ENCODE peak calls at places on chromosomes 4 and X, in four cellular contexts. Y, H, V and D are unnamed samples.

GRCh38 chrX:13452283-13452682 is 117.1 kb upstream of the EGFL6 start:
- DNase-seq in H (no peak), V (no peak), Y (no peak), D (no peak)

GRCh38 chr4:110480031-110480549 is 4.1 kb downstream of the ENPEP start:
- DNase-seq in H (no peak), V (peak), Y (no peak), D (no peak)

GRCh38 chrX:154368630-154369452 is 5.6 kb downstream of the FLNA start:
- DNase-seq in H (peak), Y (peak), V (peak), D (peak)

GRCh38 chrX:135295238-135295943 is 13.9 kb upstream of the ETDC start:
- DNase-seq in V (peak), H (no peak), Y (no peak), D (peak)

GRCh38 chrX:65871671-65872311 is 168.1 kb downstream of the VSIG4 start:
- DNase-seq in H (no peak), V (no peak), Y (no peak), D (no peak)

GRCh38 chrX:111447298-111447697 is 35.3 kb upstream of the DCX start:
- DNase-seq in V (no peak), Y (no peak), H (no peak), D (peak)

GRCh38 chr4:89657931-89658700 is 178.8 kb downstream of the SNCA start:
- DNase-seq in H (no peak), V (peak), Y (no peak), D (no peak)

GRCh38 chr4:111066887-111067286 is 444.0 kb upstream of the PITX2 start:
- DNase-seq in Y (no peak), V (peak), H (no peak), D (no peak)

GRCh38 chrX:65407157-65407626 is 127.4 kb downstream of the LAS1L start:
- DNase-seq in Y (no peak), V (no peak), H (no peak), D (peak)

GRCh38 chr4:87559090-87559837 is 30.1 kb upstream of the SPARCL1 start:
- DNase-seq in H (no peak), Y (no peak), V (no peak), D (no peak)

GRCh38 chr4:44446191-44446590 is 2.4 kb downstream of the KCTD8 start:
- DNase-seq in Y (no peak), H (no peak), V (no peak), D (no peak)

GRCh38 chr4:44448548-44449443 is at the start of gene KCTD8:
- DNase-seq in V (peak), H (peak), Y (peak), D (peak)

GRCh38 chr4:44446801-44447562 is 1.6 kb downstream of the KCTD8 start:
- DNase-seq in H (no peak), V (no peak), Y (no peak), D (peak)

DNA sequence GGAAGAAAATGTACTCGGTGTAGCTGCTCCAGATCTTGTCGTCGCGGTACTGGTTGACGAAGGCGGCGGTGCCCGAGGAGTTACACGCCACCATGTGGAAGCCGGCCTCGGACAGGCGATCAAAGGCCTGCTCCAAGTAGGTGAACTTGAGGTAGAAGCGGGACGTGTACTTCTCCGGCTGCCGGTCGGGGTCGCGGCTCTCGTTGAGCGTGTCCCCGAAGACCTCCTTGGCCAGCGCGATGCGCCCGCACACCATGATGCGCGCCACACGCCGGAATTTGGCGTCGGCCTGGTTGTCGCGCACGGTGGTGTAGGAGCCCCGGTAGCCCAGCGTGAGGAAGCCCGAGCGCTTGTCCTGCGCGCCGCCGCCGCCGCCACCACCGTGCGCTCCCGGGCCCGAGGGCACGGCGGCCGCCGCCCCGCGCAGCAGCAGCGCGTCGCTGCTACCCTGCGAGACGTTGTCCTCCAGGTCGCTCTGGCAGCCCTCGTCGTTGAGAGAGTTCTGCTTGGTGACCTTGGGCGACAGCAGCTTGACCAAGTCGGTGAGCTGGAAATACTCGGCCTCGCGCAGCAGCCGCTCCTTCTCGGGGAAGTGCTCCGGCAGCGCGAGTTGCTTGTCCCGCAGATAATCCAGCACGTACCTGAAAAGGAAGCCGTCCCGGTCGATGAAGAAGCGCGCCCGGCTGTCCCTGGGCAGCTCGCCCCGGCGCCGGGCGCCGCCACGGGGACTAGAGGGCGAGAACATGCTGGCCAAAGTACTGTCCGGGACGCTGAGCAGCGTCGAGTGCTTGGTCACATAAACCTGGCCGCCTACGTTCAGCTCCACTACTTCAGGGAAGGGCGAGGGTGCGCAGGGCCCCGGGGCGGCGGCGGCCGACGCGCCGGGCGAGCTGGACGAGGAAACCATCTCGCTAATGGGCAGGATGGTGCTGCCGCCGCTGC is 775 bp downstream of the KCTD8 start:
- DNase-seq in H (peak), Y (peak), V (no peak), D (peak)
- TF ChIP-seq CTCF in H (no peak), Y (no peak), V (no peak), D (no peak)

GRCh38 chr4:71494539-71494938 is 155.7 kb downstream of the SLC4A4 start:
- DNase-seq in Y (no peak), H (no peak), V (no peak), D (no peak)
- TF ChIP-seq CTCF in Y (no peak), H (no peak), V (no peak), D (no peak)

DNA sequence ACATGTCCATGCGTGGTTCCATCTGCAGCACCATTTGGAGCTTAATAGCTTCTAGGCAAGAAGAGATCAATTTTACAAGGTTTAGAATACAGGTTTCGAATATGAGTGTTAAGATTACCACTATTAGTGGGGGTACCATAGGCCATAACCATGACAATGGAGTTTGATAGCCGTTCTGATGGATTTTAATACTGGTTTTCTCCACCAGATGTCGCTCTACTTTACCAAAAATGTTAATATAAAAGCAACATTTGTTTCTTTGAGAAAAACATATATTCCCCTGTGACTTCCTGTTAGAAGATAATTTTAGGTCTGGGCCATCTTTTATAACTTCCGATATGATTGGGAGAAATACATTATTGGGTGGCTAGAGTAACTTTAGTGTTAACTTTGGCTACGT is 499.7 kb upstream of the POU3F4 start:
- DNase-seq in Y (no peak), V (no peak), H (no peak), D (no peak)
- TF ChIP-seq CTCF in Y (no peak), V (peak), H (no peak), D (peak)

DNA sequence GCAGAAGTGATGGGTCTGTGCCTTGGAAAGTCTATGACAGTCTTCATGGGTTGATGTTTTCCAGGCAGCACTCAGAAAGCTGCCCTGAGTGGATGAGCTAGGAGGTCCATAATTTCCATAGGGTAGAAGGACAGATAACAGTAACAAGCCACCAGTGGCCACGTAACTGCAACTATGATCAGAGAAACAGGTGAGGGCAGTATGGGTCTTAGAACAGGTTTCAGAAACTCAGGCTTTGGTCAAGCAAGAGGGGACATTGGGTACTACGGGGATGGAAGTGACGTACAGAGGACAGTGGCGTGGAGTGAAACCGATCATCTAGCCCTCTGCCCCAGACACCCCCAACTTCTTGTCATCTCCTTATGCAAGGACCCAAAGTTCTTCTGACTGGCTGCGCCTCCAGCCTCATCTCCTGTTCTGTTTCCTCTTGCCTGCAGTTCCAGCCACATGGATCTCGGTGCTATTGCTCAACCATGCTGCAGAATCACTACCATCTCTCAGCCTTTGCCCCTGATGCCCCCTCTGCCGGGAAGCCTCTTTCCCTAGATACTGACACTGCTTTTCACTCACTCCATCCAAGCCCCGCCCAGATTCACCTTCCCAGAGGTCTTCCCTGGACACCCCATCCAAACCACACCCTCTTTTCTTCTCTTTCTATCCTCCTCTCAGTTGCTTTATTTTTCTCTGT is 123.4 kb downstream of the MFAP3L start:
- DNase-seq in Y (no peak), V (no peak), H (no peak), D (no peak)
- TF ChIP-seq CTCF in Y (no peak), V (no peak), H (no peak), D (no peak)

GRCh38 chr4:165787516-165788274 is 85.3 kb upstream of the TLL1 start:
- DNase-seq in V (no peak), Y (no peak), H (no peak), D (no peak)
- TF ChIP-seq CTCF in V (no peak), Y (no peak), H (no peak), D (no peak)

GRCh38 chr4:182089326-182089725 is 153.9 kb upstream of the TENM3 start:
- DNase-seq in V (no peak), Y (no peak), H (no peak), D (peak)
- TF ChIP-seq CTCF in V (no peak), Y (no peak), H (no peak), D (peak)

GRCh38 chrX:106201502-106202178 is 33.5 kb downstream of the PWWP3B start:
- DNase-seq in Y (no peak), H (no peak), V (no peak), D (no peak)
- TF ChIP-seq CTCF in Y (no peak), H (no peak), V (no peak), D (no peak)

GRCh38 chrX:108304210-108304609 is 134.0 kb downstream of the COL4A6 start:
- DNase-seq in H (no peak), Y (no peak), V (peak), D (no peak)
- TF ChIP-seq CTCF in H (no peak), Y (peak), V (peak), D (no peak)

GRCh38 chrX:45502396-45502795 is 301.7 kb upstream of the DIPK2B start:
- DNase-seq in Y (no peak), V (no peak), H (no peak), D (no peak)
- TF ChIP-seq CTCF in Y (no peak), V (no peak), H (no peak), D (no peak)

GRCh38 chrX:115284877-115285276 is 4.6 kb upstream of the LUZP4 start:
- DNase-seq in H (no peak), V (no peak), Y (no peak), D (no peak)
- TF ChIP-seq CTCF in H (no peak), V (peak), Y (no peak), D (no peak)